ENCODE peak calls at places on chromosomes 16 and 17, in five cellular contexts. N is omental fat pad; R is substantia nigra; P is H7; D is naive thymus-derived CD4-positive, alpha-beta T cell. C is an unnamed sample.

GRCh38 chr17:40287159-40287493 is 553 bp upstream of the CDC6 start:
- DNase-seq in N (no peak), R (no peak), P (no peak), D (no peak), C (no peak)

GRCh38 chr17:80825471-80826345 is 165.9 kb upstream of the CHMP6 start:
- DNase-seq in R (no peak), D (no peak), P (peak), N (no peak), C (no peak)

GRCh38 chr17:40031706-40032105 is 16.5 kb downstream of the CSF3 start:
- DNase-seq in R (no peak), N (no peak), P (no peak), D (no peak), C (no peak)

GRCh38 chr17:29263916-29264315 is 17.3 kb downstream of the CRYBA1 start:
- DNase-seq in P (no peak), N (no peak), D (no peak), R (no peak), C (no peak)

GRCh38 chr17:7133424-7133823 is 18.8 kb upstream of the ASGR2 start:
- DNase-seq in D (peak), N (no peak), R (no peak), P (peak), C (peak)

GRCh38 chr16:85917012-85917411 is 18.1 kb downstream of the IRF8 start:
- DNase-seq in P (no peak), D (no peak), N (no peak), R (no peak), C (no peak)

GRCh38 chr17:63930951-63931575 is 1.1 kb downstream of the CD79B start:
- DNase-seq in R (no peak), N (no peak), P (peak), D (peak), C (no peak)

GRCh38 chr16:14302399-14303181 is 231.5 kb downstream of the MRTFB start:
- DNase-seq in N (no peak), P (peak), D (peak), R (peak), C (peak)

GRCh38 chr17:82257473-82257872 is 16.0 kb downstream of the CSNK1D start:
- DNase-seq in P (peak), N (no peak), D (no peak), R (peak), C (peak)

GRCh38 chr17:74392848-74393247 is 25.5 kb downstream of the GPR142 start:
- DNase-seq in P (peak), R (no peak), N (no peak), D (no peak), C (no peak)

GRCh38 chr16:57526498-57526897 is 9.9 kb downstream of the CCDC102A start:
- DNase-seq in P (peak), N (no peak), D (no peak), R (no peak), C (no peak)

GRCh38 chr16:83328936-83329335 is 478.8 kb upstream of the HSBP1 start:
- DNase-seq in D (no peak), P (no peak), N (no peak), R (no peak), C (no peak)